ENCODE peak calls at places on chromosomes 16 and 17, in six cellular contexts. W is natural killer cell, M is NCI-H1436 treated with DMSO at 0.1 percent for 48 hours, Y is T-helper 1 cell, S is colonic mucosa, N is heart right ventricle. X is an unnamed sample.

GRCh38 chr17:2709173-2709661 is 2.3 kb downstream of the CLUH start:
- DNase-seq in S (peak), N (no peak), W (no peak), Y (no peak), M (no peak), X (no peak)

GRCh38 chr16:67017810-67018488 is 11.0 kb upstream of the CBFB start:
- DNase-seq in W (peak), S (peak), Y (peak), M (peak), N (peak), X (peak)

GRCh38 chr16:4612977-4613635 is 1.6 kb downstream of the UBALD1 start:
- DNase-seq in N (no peak), M (no peak), W (no peak), S (no peak), Y (no peak), X (no peak)

GRCh38 chr17:82226170-82226808 is 2.6 kb upstream of the SLC16A3 start:
- DNase-seq in M (no peak), W (no peak), Y (no peak), S (no peak), N (no peak), X (no peak)

GRCh38 chr17:61647044-61647443 is 56.0 kb upstream of the NACA2 start:
- DNase-seq in N (no peak), M (no peak), S (no peak), W (no peak), Y (no peak), X (no peak)

GRCh38 chr17:13784466-13784865 is 182.7 kb upstream of the HS3ST3A1 start:
- DNase-seq in S (no peak), W (no peak), M (no peak), N (no peak), Y (no peak), X (no peak)

GRCh38 chr16:11743308-11744074 is 834 bp upstream of the TXNDC11 start:
- DNase-seq in N (no peak), Y (no peak), W (peak), S (peak), M (no peak), X (no peak)

GRCh38 chr17:8925808-8926207 is 39.7 kb downstream of the PIK3R5 start:
- DNase-seq in W (peak), N (no peak), M (no peak), Y (no peak), S (no peak), X (no peak)

GRCh38 chr17:66446419-66446818 is 144.0 kb downstream of the PRKCA start:
- DNase-seq in Y (no peak), M (no peak), W (no peak), S (no peak), N (no peak), X (no peak)

GRCh38 chr16:67528222-67528869 is at the start of gene RIPOR1:
- DNase-seq in N (peak), S (peak), W (peak), M (no peak), Y (peak), X (no peak)

GRCh38 chr16:24255446-24256352 is at the start of gene CACNG3:
- DNase-seq in M (no peak), S (peak), N (peak), W (peak), Y (no peak), X (peak)

GRCh38 chr16:4706871-4707270 is 13.5 kb downstream of the NUDT16L1 start:
- DNase-seq in W (no peak), S (no peak), Y (no peak), N (no peak), M (no peak), X (no peak)

GRCh38 chr17:77915594-77916021 is 42.9 kb upstream of the TNRC6C start:
- DNase-seq in W (no peak), N (no peak), M (no peak), S (no peak), Y (no peak), X (no peak)

GRCh38 chr16:66035096-66035495 is 331.4 kb upstream of the CDH5 start:
- DNase-seq in N (no peak), M (no peak), S (no peak), W (no peak), Y (no peak), X (no peak)